ENCODE peak calls at places on chromosome 20, in nine cellular contexts. One of them, this sample, is unnamed.

GRCh38 chr20:18267815-18268214 is 20.5 kb upstream of the ZNF133 start:
- DNase-seq in breast epithelium: no peak
- DNase-seq in PC-9: no peak
- DNase-seq in colonic mucosa: no peak
- DNase-seq in uterus: no peak
- DNase-seq in pancreas: no peak
- DNase-seq in dorsolateral prefrontal cortex: no peak
- DNase-seq in GM06990: no peak
- DNase-seq in thoracic aorta: no peak
- DNase-seq in this sample: no peak

GRCh38 chr20:56760610-56761009 is 131.5 kb downstream of the TFAP2C start:
- DNase-seq in PC-9: no peak
- DNase-seq in dorsolateral prefrontal cortex: no peak
- DNase-seq in pancreas: no peak
- DNase-seq in thoracic aorta: no peak
- DNase-seq in colonic mucosa: no peak
- DNase-seq in uterus: no peak
- DNase-seq in GM06990: no peak
- DNase-seq in breast epithelium: no peak
- DNase-seq in this sample: no peak

GRCh38 chr20:41003143-41003932 is 25.3 kb upstream of the TOP1 start:
- DNase-seq in colonic mucosa: peak
- DNase-seq in thoracic aorta: peak
- DNase-seq in GM06990: no peak
- DNase-seq in breast epithelium: peak
- DNase-seq in uterus: peak
- DNase-seq in pancreas: no peak
- DNase-seq in dorsolateral prefrontal cortex: no peak
- DNase-seq in PC-9: peak
- DNase-seq in this sample: peak

GRCh38 chr20:58630063-58630462 is 21.0 kb upstream of the STX16 start:
- DNase-seq in GM06990: no peak
- DNase-seq in uterus: no peak
- DNase-seq in colonic mucosa: no peak
- DNase-seq in PC-9: no peak
- DNase-seq in breast epithelium: no peak
- DNase-seq in thoracic aorta: no peak
- DNase-seq in pancreas: no peak
- DNase-seq in dorsolateral prefrontal cortex: no peak
- DNase-seq in this sample: peak

GRCh38 chr20:45489083-45489531 is 19.6 kb downstream of the WFDC2 start:
- DNase-seq in pancreas: no peak
- DNase-seq in dorsolateral prefrontal cortex: no peak
- DNase-seq in PC-9: peak
- DNase-seq in thoracic aorta: no peak
- DNase-seq in uterus: no peak
- DNase-seq in colonic mucosa: no peak
- DNase-seq in GM06990: no peak
- DNase-seq in breast epithelium: no peak
- DNase-seq in this sample: peak

GRCh38 chr20:60642048-60642447 is 610.0 kb upstream of the CDH4 start:
- DNase-seq in colonic mucosa: no peak
- DNase-seq in pancreas: no peak
- DNase-seq in PC-9: no peak
- DNase-seq in GM06990: no peak
- DNase-seq in dorsolateral prefrontal cortex: no peak
- DNase-seq in thoracic aorta: no peak
- DNase-seq in uterus: no peak
- DNase-seq in breast epithelium: no peak
- DNase-seq in this sample: no peak

GRCh38 chr20:34579191-34579661 is 20.7 kb downstream of the MAP1LC3A start:
- DNase-seq in pancreas: no peak
- DNase-seq in GM06990: no peak
- DNase-seq in PC-9: peak
- DNase-seq in dorsolateral prefrontal cortex: peak
- DNase-seq in colonic mucosa: peak
- DNase-seq in uterus: peak
- DNase-seq in breast epithelium: no peak
- DNase-seq in thoracic aorta: peak
- DNase-seq in this sample: peak

GRCh38 chr20:45067087-45067486 is 33.8 kb downstream of the KCNS1 start:
- DNase-seq in thoracic aorta: no peak
- DNase-seq in colonic mucosa: no peak
- DNase-seq in pancreas: no peak
- DNase-seq in breast epithelium: no peak
- DNase-seq in dorsolateral prefrontal cortex: no peak
- DNase-seq in PC-9: peak
- DNase-seq in uterus: no peak
- DNase-seq in GM06990: no peak
- DNase-seq in this sample: no peak

GRCh38 chr20:47024461-47024937 is 129.9 kb downstream of the EYA2 start:
- DNase-seq in thoracic aorta: no peak
- DNase-seq in breast epithelium: no peak
- DNase-seq in uterus: peak
- DNase-seq in pancreas: no peak
- DNase-seq in GM06990: no peak
- DNase-seq in colonic mucosa: no peak
- DNase-seq in PC-9: no peak
- DNase-seq in dorsolateral prefrontal cortex: no peak
- DNase-seq in this sample: no peak

GRCh38 chr20:57256908-57257307 is 9.5 kb downstream of the BMP7 start:
- DNase-seq in thoracic aorta: no peak
- DNase-seq in breast epithelium: no peak
- DNase-seq in uterus: no peak
- DNase-seq in GM06990: no peak
- DNase-seq in pancreas: no peak
- DNase-seq in colonic mucosa: no peak
- DNase-seq in PC-9: no peak
- DNase-seq in dorsolateral prefrontal cortex: no peak
- DNase-seq in this sample: no peak

GRCh38 chr20:50913976-50914375 is 17.3 kb downstream of the ADNP start:
- DNase-seq in colonic mucosa: no peak
- DNase-seq in thoracic aorta: no peak
- DNase-seq in PC-9: no peak
- DNase-seq in dorsolateral prefrontal cortex: no peak
- DNase-seq in GM06990: peak
- DNase-seq in pancreas: no peak
- DNase-seq in breast epithelium: no peak
- DNase-seq in uterus: no peak
- DNase-seq in this sample: peak

GRCh38 chr20:53354314-53354713 is 239.3 kb downstream of the ZNF217 start:
- DNase-seq in dorsolateral prefrontal cortex: no peak
- DNase-seq in pancreas: no peak
- DNase-seq in uterus: no peak
- DNase-seq in thoracic aorta: no peak
- DNase-seq in colonic mucosa: no peak
- DNase-seq in breast epithelium: no peak
- DNase-seq in GM06990: peak
- DNase-seq in PC-9: no peak
- DNase-seq in this sample: no peak

GRCh38 chr20:12961725-12962124 is 47.0 kb upstream of the SPTLC3 start:
- DNase-seq in uterus: no peak
- DNase-seq in breast epithelium: no peak
- DNase-seq in dorsolateral prefrontal cortex: no peak
- DNase-seq in GM06990: no peak
- DNase-seq in pancreas: no peak
- DNase-seq in colonic mucosa: no peak
- DNase-seq in PC-9: no peak
- DNase-seq in thoracic aorta: no peak
- DNase-seq in this sample: no peak

GRCh38 chr20:48578397-48579098 is 249.3 kb downstream of the PREX1 start:
- DNase-seq in colonic mucosa: no peak
- DNase-seq in pancreas: no peak
- DNase-seq in thoracic aorta: no peak
- DNase-seq in dorsolateral prefrontal cortex: no peak
- DNase-seq in PC-9: no peak
- DNase-seq in uterus: no peak
- DNase-seq in GM06990: no peak
- DNase-seq in breast epithelium: no peak
- DNase-seq in this sample: no peak

GRCh38 chr20:11544029-11544678 is 373.5 kb upstream of the BTBD3 start:
- DNase-seq in pancreas: no peak
- DNase-seq in dorsolateral prefrontal cortex: no peak
- DNase-seq in PC-9: peak
- DNase-seq in thoracic aorta: no peak
- DNase-seq in GM06990: no peak
- DNase-seq in breast epithelium: no peak
- DNase-seq in uterus: peak
- DNase-seq in colonic mucosa: peak
- DNase-seq in this sample: peak

GRCh38 chr20:61725966-61726365 is 339.7 kb downstream of the TAF4 start:
- DNase-seq in pancreas: no peak
- DNase-seq in PC-9: no peak
- DNase-seq in breast epithelium: no peak
- DNase-seq in colonic mucosa: no peak
- DNase-seq in thoracic aorta: no peak
- DNase-seq in GM06990: no peak
- DNase-seq in dorsolateral prefrontal cortex: no peak
- DNase-seq in uterus: no peak
- DNase-seq in this sample: no peak

GRCh38 chr20:61725145-61725544 is 340.5 kb downstream of the TAF4 start:
- DNase-seq in uterus: no peak
- DNase-seq in breast epithelium: no peak
- DNase-seq in colonic mucosa: no peak
- DNase-seq in PC-9: no peak
- DNase-seq in pancreas: peak
- DNase-seq in GM06990: no peak
- DNase-seq in dorsolateral prefrontal cortex: no peak
- DNase-seq in thoracic aorta: no peak
- DNase-seq in this sample: no peak

GRCh38 chr20:61722146-61722678 is 343.5 kb downstream of the TAF4 start:
- DNase-seq in PC-9: no peak
- DNase-seq in GM06990: no peak
- DNase-seq in dorsolateral prefrontal cortex: no peak
- DNase-seq in colonic mucosa: no peak
- DNase-seq in pancreas: no peak
- DNase-seq in uterus: no peak
- DNase-seq in breast epithelium: no peak
- DNase-seq in thoracic aorta: no peak
- DNase-seq in this sample: peak

GRCh38 chr20:61723538-61724257 is 342.0 kb downstream of the TAF4 start:
- DNase-seq in GM06990: no peak
- DNase-seq in pancreas: peak
- DNase-seq in colonic mucosa: no peak
- DNase-seq in breast epithelium: no peak
- DNase-seq in uterus: no peak
- DNase-seq in PC-9: no peak
- DNase-seq in thoracic aorta: no peak
- DNase-seq in dorsolateral prefrontal cortex: no peak
- DNase-seq in this sample: no peak

GRCh38 chr20:61724376-61724775 is 341.3 kb downstream of the TAF4 start:
- DNase-seq in dorsolateral prefrontal cortex: no peak
- DNase-seq in pancreas: no peak
- DNase-seq in breast epithelium: no peak
- DNase-seq in PC-9: no peak
- DNase-seq in thoracic aorta: no peak
- DNase-seq in uterus: no peak
- DNase-seq in colonic mucosa: no peak
- DNase-seq in GM06990: no peak
- DNase-seq in this sample: no peak
- TF ChIP-seq CTCF in dorsolateral prefrontal cortex: peak
- TF ChIP-seq CTCF in pancreas: no peak
- TF ChIP-seq CTCF in breast epithelium: no peak
- TF ChIP-seq CTCF in PC-9: peak
- TF ChIP-seq CTCF in thoracic aorta: no peak
- TF ChIP-seq CTCF in uterus: no peak
- TF ChIP-seq CTCF in colonic mucosa: no peak
- TF ChIP-seq CTCF in GM06990: no peak
- TF ChIP-seq CTCF in this sample: peak

GRCh38 chr20:19785886-19786285 is 27.8 kb downstream of the RIN2 start:
- DNase-seq in breast epithelium: no peak
- DNase-seq in thoracic aorta: no peak
- DNase-seq in uterus: no peak
- DNase-seq in dorsolateral prefrontal cortex: no peak
- DNase-seq in colonic mucosa: no peak
- DNase-seq in GM06990: no peak
- DNase-seq in pancreas: no peak
- DNase-seq in PC-9: no peak
- DNase-seq in this sample: no peak
- H3K4me3 ChIP-seq in breast epithelium: no peak
- H3K4me3 ChIP-seq in thoracic aorta: no peak
- H3K4me3 ChIP-seq in uterus: no peak
- H3K4me3 ChIP-seq in dorsolateral prefrontal cortex: no peak
- H3K4me3 ChIP-seq in colonic mucosa: no peak
- H3K4me3 ChIP-seq in GM06990: no peak
- H3K4me3 ChIP-seq in pancreas: no peak
- H3K4me3 ChIP-seq in PC-9: no peak
- H3K4me3 ChIP-seq in this sample: no peak

GRCh38 chr20:4666001-4666470 is 55.7 kb upstream of the PRND start:
- DNase-seq in thoracic aorta: no peak
- DNase-seq in pancreas: no peak
- DNase-seq in colonic mucosa: peak
- DNase-seq in uterus: no peak
- DNase-seq in GM06990: no peak
- DNase-seq in dorsolateral prefrontal cortex: no peak
- DNase-seq in breast epithelium: no peak
- DNase-seq in PC-9: peak
- DNase-seq in this sample: peak
- TF ChIP-seq CTCF in thoracic aorta: no peak
- TF ChIP-seq CTCF in pancreas: no peak
- TF ChIP-seq CTCF in colonic mucosa: no peak
- TF ChIP-seq CTCF in uterus: no peak
- TF ChIP-seq CTCF in GM06990: no peak
- TF ChIP-seq CTCF in dorsolateral prefrontal cortex: no peak
- TF ChIP-seq CTCF in breast epithelium: no peak
- TF ChIP-seq CTCF in PC-9: no peak
- TF ChIP-seq CTCF in this sample: no peak

DNA sequence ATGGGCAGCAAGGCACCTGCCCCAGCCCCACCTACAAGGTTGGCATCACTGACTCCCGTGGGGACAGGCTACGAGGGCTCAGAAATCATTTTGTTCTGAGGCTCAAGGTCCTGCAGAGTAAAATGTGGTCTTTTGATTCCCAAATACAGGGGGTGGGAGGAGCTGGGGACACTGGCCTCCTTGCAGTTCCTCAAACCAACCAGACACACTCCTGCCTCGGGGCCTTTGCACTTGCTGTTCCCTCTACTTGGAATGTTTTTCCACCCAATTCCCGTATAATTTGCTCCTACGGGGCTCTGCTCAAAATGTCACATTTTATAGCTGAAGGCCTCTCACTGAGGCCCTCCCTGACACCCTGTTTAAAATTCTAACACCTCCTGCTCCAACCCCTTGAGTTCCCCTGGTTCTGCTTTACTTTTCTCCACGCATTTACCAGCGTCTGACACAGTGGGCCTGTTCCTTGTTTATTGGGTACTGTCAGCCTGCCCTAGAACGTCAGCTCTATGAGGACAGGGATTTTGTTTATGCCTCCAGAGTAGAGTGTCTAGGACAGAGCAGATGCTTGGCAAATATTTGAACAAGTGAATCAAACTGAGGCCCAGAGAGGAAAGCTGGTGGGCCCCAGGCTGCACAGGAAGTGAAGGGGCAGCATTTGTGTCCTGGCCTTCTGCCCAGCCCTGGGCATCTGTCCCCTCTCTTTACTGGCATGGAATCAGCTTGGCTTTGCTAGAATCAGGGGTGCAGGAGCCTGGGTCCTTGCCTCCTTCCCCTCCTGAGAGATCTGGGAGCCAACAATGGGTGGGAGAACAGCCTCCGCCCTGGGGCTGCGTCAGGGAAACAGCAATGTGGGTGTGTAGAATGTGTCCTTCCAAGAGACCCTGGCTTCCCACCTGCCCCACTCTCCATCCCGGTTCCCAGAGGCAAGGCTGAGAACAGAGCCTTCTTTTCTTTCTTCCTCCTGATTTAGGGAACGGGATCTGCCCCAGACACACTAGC is 18.5 kb downstream of the NOL4L start:
- DNase-seq in GM06990: no peak
- DNase-seq in breast epithelium: no peak
- DNase-seq in uterus: no peak
- DNase-seq in PC-9: no peak
- DNase-seq in thoracic aorta: no peak
- DNase-seq in dorsolateral prefrontal cortex: no peak
- DNase-seq in pancreas: peak
- DNase-seq in colonic mucosa: no peak
- DNase-seq in this sample: no peak
- H3K4me3 ChIP-seq in GM06990: no peak
- H3K4me3 ChIP-seq in breast epithelium: no peak
- H3K4me3 ChIP-seq in uterus: no peak
- H3K4me3 ChIP-seq in PC-9: no peak
- H3K4me3 ChIP-seq in thoracic aorta: no peak
- H3K4me3 ChIP-seq in dorsolateral prefrontal cortex: no peak
- H3K4me3 ChIP-seq in pancreas: no peak
- H3K4me3 ChIP-seq in colonic mucosa: no peak
- H3K4me3 ChIP-seq in this sample: no peak